ENCODE peak calls at places on chromosomes 4 and X, in six cellular contexts. One of them, this sample, is unnamed.

GRCh38 chr4:30962949-30963348 is 242.8 kb downstream of the PCDH7 start:
- DNase-seq in psoas muscle: no peak
- DNase-seq in lower lobe of right lung: no peak
- DNase-seq in dorsolateral prefrontal cortex: no peak
- DNase-seq in A673: peak
- DNase-seq in adrenal gland: no peak
- DNase-seq in this sample: no peak

GRCh38 chr4:169147217-169147616 is 123.5 kb downstream of the SH3RF1 start:
- DNase-seq in A673: peak
- DNase-seq in dorsolateral prefrontal cortex: no peak
- DNase-seq in psoas muscle: no peak
- DNase-seq in lower lobe of right lung: no peak
- DNase-seq in adrenal gland: no peak
- DNase-seq in this sample: no peak

GRCh38 chr4:136650541-136651277 is 881.6 kb downstream of the PCDH18 start:
- DNase-seq in adrenal gland: no peak
- DNase-seq in A673: no peak
- DNase-seq in psoas muscle: no peak
- DNase-seq in lower lobe of right lung: no peak
- DNase-seq in dorsolateral prefrontal cortex: no peak
- DNase-seq in this sample: no peak

GRCh38 chrX:130125090-130125489 is 14.8 kb upstream of the ELF4 start:
- DNase-seq in A673: no peak
- DNase-seq in dorsolateral prefrontal cortex: peak
- DNase-seq in lower lobe of right lung: no peak
- DNase-seq in psoas muscle: peak
- DNase-seq in adrenal gland: no peak
- DNase-seq in this sample: no peak

GRCh38 chr4:135185256-135185655 is 983.7 kb upstream of the PABPC4L start:
- DNase-seq in lower lobe of right lung: no peak
- DNase-seq in psoas muscle: no peak
- DNase-seq in dorsolateral prefrontal cortex: no peak
- DNase-seq in A673: no peak
- DNase-seq in adrenal gland: no peak
- DNase-seq in this sample: no peak

GRCh38 chr4:174631901-174632758 is 109.8 kb upstream of the HPGD start:
- DNase-seq in adrenal gland: no peak
- DNase-seq in A673: peak
- DNase-seq in psoas muscle: no peak
- DNase-seq in dorsolateral prefrontal cortex: no peak
- DNase-seq in lower lobe of right lung: no peak
- DNase-seq in this sample: no peak

GRCh38 chr4:98374643-98375042 is 113.5 kb downstream of the RAP1GDS1 start:
- DNase-seq in lower lobe of right lung: no peak
- DNase-seq in psoas muscle: peak
- DNase-seq in dorsolateral prefrontal cortex: peak
- DNase-seq in adrenal gland: no peak
- DNase-seq in A673: no peak
- DNase-seq in this sample: no peak

GRCh38 chr4:83629945-83630684 is 94.2 kb downstream of the GPAT3 start:
- DNase-seq in lower lobe of right lung: peak
- DNase-seq in A673: peak
- DNase-seq in psoas muscle: no peak
- DNase-seq in dorsolateral prefrontal cortex: no peak
- DNase-seq in adrenal gland: no peak
- DNase-seq in this sample: no peak

GRCh38 chr4:48379587-48380140 is 38.3 kb downstream of the SLAIN2 start:
- DNase-seq in A673: peak
- DNase-seq in dorsolateral prefrontal cortex: no peak
- DNase-seq in lower lobe of right lung: no peak
- DNase-seq in psoas muscle: no peak
- DNase-seq in adrenal gland: no peak
- DNase-seq in this sample: no peak

GRCh38 chr4:122766950-122767349 is 34.4 kb downstream of the BBS12 start:
- DNase-seq in lower lobe of right lung: no peak
- DNase-seq in psoas muscle: no peak
- DNase-seq in dorsolateral prefrontal cortex: no peak
- DNase-seq in adrenal gland: no peak
- DNase-seq in A673: no peak
- DNase-seq in this sample: no peak

GRCh38 chr4:159762672-159763071 is 659.8 kb downstream of the RAPGEF2 start:
- DNase-seq in A673: no peak
- DNase-seq in dorsolateral prefrontal cortex: no peak
- DNase-seq in lower lobe of right lung: no peak
- DNase-seq in psoas muscle: no peak
- DNase-seq in adrenal gland: no peak
- DNase-seq in this sample: no peak

GRCh38 chr4:142534994-142535393 is 311.1 kb downstream of the INPP4B start:
- DNase-seq in lower lobe of right lung: no peak
- DNase-seq in psoas muscle: no peak
- DNase-seq in dorsolateral prefrontal cortex: no peak
- DNase-seq in A673: peak
- DNase-seq in adrenal gland: no peak
- DNase-seq in this sample: no peak

GRCh38 chrX:41828821-41829220 is 94.5 kb downstream of the CASK start:
- DNase-seq in psoas muscle: no peak
- DNase-seq in A673: no peak
- DNase-seq in adrenal gland: no peak
- DNase-seq in lower lobe of right lung: no peak
- DNase-seq in dorsolateral prefrontal cortex: no peak
- DNase-seq in this sample: no peak

GRCh38 chrX:100410083-100410590 is at the start of gene PCDH19:
- DNase-seq in lower lobe of right lung: peak
- DNase-seq in psoas muscle: peak
- DNase-seq in dorsolateral prefrontal cortex: no peak
- DNase-seq in A673: peak
- DNase-seq in adrenal gland: peak
- DNase-seq in this sample: no peak

GRCh38 chr4:87718221-87718620 is 68.1 kb downstream of the DMP1 start:
- DNase-seq in psoas muscle: peak
- DNase-seq in lower lobe of right lung: no peak
- DNase-seq in dorsolateral prefrontal cortex: no peak
- DNase-seq in adrenal gland: no peak
- DNase-seq in A673: no peak
- DNase-seq in this sample: no peak

GRCh38 chr4:16195209-16195608 is 31.1 kb downstream of the TAPT1 start:
- DNase-seq in psoas muscle: no peak
- DNase-seq in adrenal gland: no peak
- DNase-seq in lower lobe of right lung: no peak
- DNase-seq in dorsolateral prefrontal cortex: no peak
- DNase-seq in A673: no peak
- DNase-seq in this sample: no peak

GRCh38 chr4:158333820-158334219 is 123.5 kb downstream of the TMEM144 start:
- DNase-seq in dorsolateral prefrontal cortex: no peak
- DNase-seq in adrenal gland: no peak
- DNase-seq in A673: no peak
- DNase-seq in lower lobe of right lung: no peak
- DNase-seq in psoas muscle: no peak
- DNase-seq in this sample: no peak

GRCh38 chrX:155768036-155768769 is 112.9 kb upstream of the VAMP7 start:
- DNase-seq in dorsolateral prefrontal cortex: no peak
- DNase-seq in lower lobe of right lung: peak
- DNase-seq in adrenal gland: peak
- DNase-seq in psoas muscle: peak
- DNase-seq in A673: no peak
- DNase-seq in this sample: no peak

GRCh38 chr4:76806336-76806735 is 91.6 kb downstream of the SOWAHB start:
- DNase-seq in adrenal gland: no peak
- DNase-seq in dorsolateral prefrontal cortex: no peak
- DNase-seq in lower lobe of right lung: no peak
- DNase-seq in psoas muscle: no peak
- DNase-seq in A673: no peak
- DNase-seq in this sample: no peak

GRCh38 chr4:102809190-102809589 is 18.2 kb downstream of the UBE2D3 start:
- DNase-seq in psoas muscle: no peak
- DNase-seq in lower lobe of right lung: no peak
- DNase-seq in A673: no peak
- DNase-seq in adrenal gland: no peak
- DNase-seq in dorsolateral prefrontal cortex: no peak
- DNase-seq in this sample: no peak

GRCh38 chrX:323721-324628 is 5.4 kb upstream of the GTPBP6 start:
- DNase-seq in dorsolateral prefrontal cortex: no peak
- DNase-seq in psoas muscle: peak
- DNase-seq in lower lobe of right lung: peak
- DNase-seq in A673: peak
- DNase-seq in adrenal gland: peak
- DNase-seq in this sample: no peak

GRCh38 chrX:24463077-24463476 is 2.0 kb upstream of the PDK3 start:
- DNase-seq in A673: no peak
- DNase-seq in dorsolateral prefrontal cortex: no peak
- DNase-seq in adrenal gland: no peak
- DNase-seq in lower lobe of right lung: no peak
- DNase-seq in psoas muscle: no peak
- DNase-seq in this sample: no peak

GRCh38 chr4:5640096-5640495 is 68.3 kb downstream of the EVC2 start:
- DNase-seq in adrenal gland: no peak
- DNase-seq in A673: no peak
- DNase-seq in psoas muscle: no peak
- DNase-seq in lower lobe of right lung: no peak
- DNase-seq in dorsolateral prefrontal cortex: no peak
- DNase-seq in this sample: no peak

GRCh38 chr4:5638976-5639375 is 69.4 kb downstream of the EVC2 start:
- DNase-seq in psoas muscle: no peak
- DNase-seq in dorsolateral prefrontal cortex: no peak
- DNase-seq in lower lobe of right lung: no peak
- DNase-seq in A673: no peak
- DNase-seq in adrenal gland: no peak
- DNase-seq in this sample: no peak

GRCh38 chr4:5638316-5638715 is 70.0 kb downstream of the EVC2 start:
- DNase-seq in lower lobe of right lung: no peak
- DNase-seq in adrenal gland: no peak
- DNase-seq in A673: no peak
- DNase-seq in dorsolateral prefrontal cortex: no peak
- DNase-seq in psoas muscle: no peak
- DNase-seq in this sample: no peak

GRCh38 chr4:5636766-5637670 is 71.3 kb downstream of the EVC2 start:
- DNase-seq in A673: no peak
- DNase-seq in dorsolateral prefrontal cortex: no peak
- DNase-seq in lower lobe of right lung: no peak
- DNase-seq in psoas muscle: no peak
- DNase-seq in adrenal gland: no peak
- DNase-seq in this sample: no peak

DNA sequence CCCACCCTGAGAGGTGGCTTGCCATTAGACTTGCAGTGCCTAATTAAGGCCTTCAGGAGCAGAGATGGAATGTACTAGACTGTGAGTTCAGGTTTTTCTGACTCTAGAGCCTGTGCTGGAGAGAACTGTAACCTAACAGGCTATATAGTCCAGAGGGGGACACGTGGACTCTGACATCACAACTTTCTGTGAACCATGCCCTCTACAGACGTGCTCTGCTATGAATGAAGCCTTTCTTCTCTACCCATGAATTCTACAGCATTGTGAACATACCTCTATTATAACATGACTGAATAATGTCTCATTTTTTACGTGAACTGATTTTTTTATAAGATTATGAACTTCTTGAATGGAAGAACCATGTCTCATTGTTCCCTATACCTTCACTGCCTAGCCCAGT is 68.8 kb downstream of the EVC2 start:
- DNase-seq in psoas muscle: no peak
- DNase-seq in A673: no peak
- DNase-seq in dorsolateral prefrontal cortex: no peak
- DNase-seq in adrenal gland: no peak
- DNase-seq in lower lobe of right lung: no peak
- DNase-seq in this sample: no peak
- H3K27ac ChIP-seq in psoas muscle: no peak
- H3K27ac ChIP-seq in A673: no peak
- H3K27ac ChIP-seq in dorsolateral prefrontal cortex: no peak
- H3K27ac ChIP-seq in adrenal gland: no peak
- H3K27ac ChIP-seq in lower lobe of right lung: no peak
- H3K27ac ChIP-seq in this sample: no peak

GRCh38 chrX:5730561-5730960 is 498.1 kb downstream of the NLGN4X start:
- DNase-seq in A673: peak
- DNase-seq in psoas muscle: no peak
- DNase-seq in dorsolateral prefrontal cortex: no peak
- DNase-seq in lower lobe of right lung: no peak
- DNase-seq in adrenal gland: no peak
- DNase-seq in this sample: no peak

DNA sequence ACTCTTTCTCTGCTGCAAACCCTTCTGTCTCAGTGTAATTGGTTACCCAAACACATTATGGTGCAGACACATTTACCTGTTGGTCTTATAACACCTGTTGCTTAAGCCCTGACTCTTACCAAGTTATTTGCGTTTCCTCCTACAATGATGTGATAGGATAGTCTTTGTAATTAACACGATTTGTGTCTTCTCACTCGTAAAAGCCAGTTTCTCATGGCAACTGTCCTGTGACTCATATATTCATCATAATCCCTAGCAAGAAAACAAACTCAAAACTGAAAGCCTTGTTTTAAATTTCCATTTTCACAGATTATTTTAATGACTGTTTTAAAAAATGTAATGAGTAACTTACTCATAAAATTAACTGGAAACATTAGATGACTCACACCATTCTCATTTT is 495.2 kb downstream of the NLGN4X start:
- DNase-seq in lower lobe of right lung: no peak
- DNase-seq in dorsolateral prefrontal cortex: no peak
- DNase-seq in adrenal gland: no peak
- DNase-seq in A673: peak
- DNase-seq in psoas muscle: no peak
- DNase-seq in this sample: no peak
- H3K4me3 ChIP-seq in lower lobe of right lung: no peak
- H3K4me3 ChIP-seq in dorsolateral prefrontal cortex: no peak
- H3K4me3 ChIP-seq in adrenal gland: no peak
- H3K4me3 ChIP-seq in A673: no peak
- H3K4me3 ChIP-seq in psoas muscle: no peak
- H3K4me3 ChIP-seq in this sample: no peak

DNA sequence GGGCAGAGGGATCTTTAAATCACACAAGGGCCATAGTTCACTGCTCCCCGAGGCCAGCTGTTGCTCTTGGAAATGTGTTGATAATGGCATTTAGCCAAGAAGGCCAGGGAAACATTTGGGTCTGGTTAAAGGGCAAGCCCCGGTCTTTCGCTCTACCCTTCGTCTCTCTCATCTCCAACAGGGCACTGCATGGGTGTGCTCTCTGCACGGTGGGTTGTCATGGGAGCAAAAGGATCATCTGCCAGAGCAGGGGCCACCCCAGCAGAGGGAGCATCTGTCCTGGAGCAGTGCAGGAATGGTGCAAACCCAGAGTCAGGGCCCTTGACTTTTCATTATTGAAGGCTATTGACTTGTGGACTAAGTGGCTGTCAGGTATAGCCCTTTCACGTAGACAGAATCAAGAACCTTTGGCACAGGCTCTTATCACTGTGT is 22.7 kb upstream of the PGRMC2 start:
- DNase-seq in dorsolateral prefrontal cortex: no peak
- DNase-seq in A673: no peak
- DNase-seq in psoas muscle: peak
- DNase-seq in lower lobe of right lung: no peak
- DNase-seq in adrenal gland: no peak
- DNase-seq in this sample: no peak
- TF ChIP-seq CTCF in dorsolateral prefrontal cortex: no peak
- TF ChIP-seq CTCF in A673: no peak
- TF ChIP-seq CTCF in psoas muscle: peak
- TF ChIP-seq CTCF in lower lobe of right lung: no peak
- TF ChIP-seq CTCF in adrenal gland: no peak
- TF ChIP-seq CTCF in this sample: no peak

DNA sequence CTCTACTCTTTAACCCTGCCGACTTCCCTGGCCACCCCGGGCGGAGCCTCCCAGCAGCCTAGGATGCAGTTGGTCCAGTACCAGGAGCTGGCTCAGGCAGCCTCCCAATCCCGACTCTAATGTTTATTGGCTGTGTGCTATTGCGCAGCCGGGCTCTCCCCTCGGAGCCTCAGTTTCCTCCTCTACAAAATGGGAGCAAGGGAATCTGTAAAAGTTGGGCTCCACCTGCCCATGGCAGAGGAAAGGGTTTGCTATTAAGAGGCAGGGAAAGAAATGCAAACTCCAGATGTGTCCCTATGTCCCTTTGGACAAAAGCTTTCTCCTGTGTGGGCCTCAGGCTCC is 140.8 kb upstream of the PJA1 start:
- DNase-seq in dorsolateral prefrontal cortex: no peak
- DNase-seq in lower lobe of right lung: no peak
- DNase-seq in adrenal gland: no peak
- DNase-seq in A673: no peak
- DNase-seq in psoas muscle: no peak
- DNase-seq in this sample: no peak
- H3K27ac ChIP-seq in dorsolateral prefrontal cortex: no peak
- H3K27ac ChIP-seq in lower lobe of right lung: no peak
- H3K27ac ChIP-seq in adrenal gland: no peak
- H3K27ac ChIP-seq in A673: peak
- H3K27ac ChIP-seq in psoas muscle: no peak
- H3K27ac ChIP-seq in this sample: no peak